ENCODE peak calls at places on chromosomes 2 and 18, in four cellular contexts. T is K562, J is A549, Z is HepG2. P is an unnamed sample.

GRCh38 chr2:77767388-77768076 is 245.4 kb upstream of the LRRTM4 start:
- DNase-seq in Z (no peak), T (no peak), J (no peak), P (no peak)

GRCh38 chr2:200274116-200275075 is 32.1 kb upstream of the SPATS2L start:
- DNase-seq in T (no peak), J (no peak), Z (peak), P (peak)

GRCh38 chr18:40553029-40553428 is 1402.0 kb upstream of the PIK3C3 start:
- DNase-seq in J (no peak), T (no peak), Z (no peak), P (no peak)

GRCh38 chr2:162300271-162300670 is 18.2 kb downstream of the IFIH1 start:
- DNase-seq in Z (no peak), T (no peak), J (no peak), P (no peak)

GRCh38 chr2:239717706-239718105 is 307.4 kb downstream of the NDUFA10 start:
- DNase-seq in J (no peak), Z (no peak), T (no peak), P (no peak)

GRCh38 chr2:176186024-176186423 is 2.4 kb upstream of the HOXD1 start:
- DNase-seq in T (no peak), J (no peak), Z (no peak), P (no peak)

GRCh38 chr2:168529054-168529833 is 73.2 kb downstream of the CERS6 start:
- DNase-seq in T (no peak), Z (no peak), J (no peak), P (no peak)

GRCh38 chr2:98875746-98876145 is 60.3 kb downstream of the CRACDL start:
- DNase-seq in T (no peak), Z (no peak), J (no peak), P (no peak)

GRCh38 chr2:65081232-65081685 is 25.0 kb downstream of the CEP68 start:
- DNase-seq in T (no peak), Z (no peak), J (no peak), P (no peak)

GRCh38 chr18:76169733-76170132 is 325.3 kb downstream of the ZNF516 start:
- DNase-seq in Z (no peak), T (peak), J (no peak), P (no peak)

GRCh38 chr18:66616523-66616983 is 12.7 kb upstream of the CDH19 start:
- DNase-seq in Z (peak), T (no peak), J (peak), P (no peak)

GRCh38 chr2:9737053-9737875 is 106.0 kb upstream of the TAF1B start:
- DNase-seq in J (peak), Z (peak), T (peak), P (no peak)

GRCh38 chr2:102442967-102443828 is 20.2 kb downstream of the IL18RAP start:
- DNase-seq in T (no peak), Z (peak), J (peak), P (no peak)

GRCh38 chr2:112519506-112519905 is 22.8 kb upstream of the POLR1B start:
- DNase-seq in Z (no peak), J (peak), T (no peak), P (no peak)

GRCh38 chr18:35193313-35193712 is 47.5 kb upstream of the ZNF397 start:
- DNase-seq in T (no peak), Z (no peak), J (no peak), P (no peak)

GRCh38 chr2:14082640-14083039 is 549.9 kb upstream of the LRATD1 start:
- DNase-seq in J (no peak), T (no peak), Z (no peak), P (no peak)

GRCh38 chr18:33205777-33206176 is 234.7 kb downstream of the CCDC178 start:
- DNase-seq in J (no peak), T (no peak), Z (no peak), P (no peak)

GRCh38 chr2:118372876-118373597 is 284.8 kb downstream of the INSIG2 start:
- DNase-seq in Z (no peak), T (no peak), J (no peak), P (no peak)

DNA sequence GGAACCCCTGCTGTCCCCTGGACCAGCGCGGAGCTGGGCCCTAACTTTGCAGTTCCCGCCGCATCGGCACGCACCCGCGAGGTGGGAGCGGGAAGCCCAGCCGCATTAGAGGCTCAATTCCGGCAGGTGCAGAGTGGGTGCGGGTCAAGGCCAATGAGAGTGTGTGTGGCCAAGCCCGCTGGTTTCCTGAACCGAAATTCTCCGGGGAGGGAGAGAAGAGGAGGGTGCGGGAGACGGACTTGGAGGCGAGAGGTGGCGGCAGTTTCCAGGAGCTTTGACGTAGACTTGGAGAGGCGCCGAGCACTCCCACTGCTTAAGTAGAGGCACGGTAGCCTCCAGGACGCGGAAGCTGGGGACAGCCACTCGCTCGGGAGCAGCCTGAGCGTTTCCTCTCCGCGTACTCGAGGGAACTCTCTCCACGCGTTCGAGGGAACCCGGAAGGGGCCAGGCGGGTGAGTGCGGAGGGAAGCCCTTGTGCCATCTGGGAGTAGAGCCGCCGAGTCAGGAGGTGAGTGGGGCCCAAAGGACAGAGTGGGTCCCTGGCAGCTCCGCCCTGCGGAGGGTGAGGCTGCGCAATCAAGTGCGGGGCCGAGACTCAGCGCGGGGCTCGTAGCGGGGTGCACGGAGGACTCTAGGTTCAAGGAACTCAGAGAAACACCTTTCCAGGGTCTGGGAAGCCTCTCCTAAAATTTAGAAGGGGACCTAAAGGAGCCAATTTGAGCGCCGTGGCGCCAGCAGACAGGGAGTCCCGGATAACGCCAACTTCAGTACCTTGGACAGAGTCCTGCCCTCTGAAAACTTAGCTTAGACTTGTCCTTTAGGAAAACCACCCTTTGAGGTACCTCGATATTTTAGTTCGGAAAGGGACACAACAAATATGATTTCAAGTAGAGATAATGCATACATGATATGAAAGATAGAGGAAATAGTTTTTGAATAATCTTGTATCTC is at the start of gene FAM237A:
- DNase-seq in Z (peak), T (peak), J (peak), P (no peak)
- TF ChIP-seq BHLHE40 in Z (no peak), T (no peak), J (no peak), P (no peak)

GRCh38 chr2:16123881-16124780 is 183.8 kb downstream of the MYCN start:
- DNase-seq in T (no peak), J (no peak), Z (no peak), P (no peak)
- TF ChIP-seq POLR2AphosphoS2 in T (no peak), J (no peak), Z (no peak), P (no peak)

DNA sequence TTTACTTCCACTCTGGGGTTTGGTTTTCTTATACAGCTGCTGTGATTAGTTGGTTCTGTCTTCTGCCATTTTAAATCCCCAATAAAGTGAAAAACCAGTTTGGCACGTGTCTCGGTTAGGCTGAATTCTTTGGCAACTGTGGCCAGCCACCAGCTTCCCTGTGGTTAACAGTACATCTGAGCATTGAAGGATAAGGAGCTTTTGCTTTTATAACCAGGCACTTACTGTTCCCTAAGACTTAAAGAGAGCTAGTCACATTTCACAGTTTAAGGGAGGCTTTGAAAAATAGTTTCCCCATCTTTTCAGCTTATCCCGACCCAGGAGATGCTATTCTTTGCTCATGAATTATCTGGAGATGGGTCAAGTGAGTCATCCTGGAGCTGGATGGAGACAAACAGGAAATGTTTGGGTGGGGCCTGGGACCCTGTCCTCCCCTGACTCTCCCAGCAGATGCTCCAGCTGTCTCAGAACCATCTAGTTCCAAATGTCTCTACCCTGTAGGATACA is 57.3 kb upstream of the EML6 start:
- DNase-seq in Z (peak), J (peak), T (no peak), P (no peak)
- TF ChIP-seq BHLHE40 in Z (no peak), J (no peak), T (no peak), P (no peak)

DNA sequence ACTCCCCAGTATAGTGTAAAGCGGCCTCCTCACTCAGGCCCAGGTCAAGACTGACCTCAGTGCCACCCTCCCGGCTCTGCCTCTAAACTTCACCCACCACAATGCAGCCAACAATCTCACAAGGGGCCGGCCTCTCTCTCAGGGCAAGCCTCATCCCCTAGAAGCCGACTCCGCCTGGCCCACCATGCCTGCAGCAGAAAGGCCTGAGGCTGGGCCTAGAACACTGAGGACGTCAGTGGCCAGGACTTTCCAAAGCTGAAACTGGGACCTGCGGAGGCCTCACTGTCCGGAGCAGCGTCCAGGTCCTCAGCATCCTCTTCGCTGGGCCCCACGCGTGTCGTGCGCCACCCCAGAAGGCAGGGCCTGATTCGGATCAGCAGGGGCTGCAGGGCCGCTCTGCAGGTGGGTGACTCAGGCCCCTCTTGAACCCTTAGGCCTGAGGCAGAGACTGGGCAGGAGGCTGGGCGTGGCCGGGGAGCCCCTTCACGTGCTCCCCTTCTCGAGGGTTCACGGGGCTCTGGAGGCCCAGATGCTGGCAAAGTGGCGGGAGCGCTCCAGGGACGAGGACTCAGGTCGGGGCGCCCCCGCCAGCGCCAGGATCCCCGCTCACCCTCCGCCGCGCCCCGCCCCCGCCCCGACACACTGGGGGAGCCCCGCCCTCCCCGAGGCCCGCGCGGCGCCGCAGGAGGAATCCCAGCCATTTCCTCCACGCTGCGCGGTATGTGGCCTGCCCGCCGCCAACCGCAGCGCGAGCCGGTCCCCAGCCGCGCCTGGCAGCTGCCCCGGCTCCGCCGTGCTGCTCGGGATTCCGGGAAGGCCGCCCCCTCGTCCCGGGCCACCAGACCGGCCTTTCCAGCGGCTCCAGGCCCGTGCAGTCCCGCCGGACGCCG is 53.1 kb downstream of the PKDCC start:
- DNase-seq in Z (no peak), T (no peak), J (no peak), P (no peak)
- TF ChIP-seq POLR2AphosphoS2 in Z (no peak), T (no peak), J (no peak), P (no peak)

GRCh38 chr2:26805241-26805676 is 19.4 kb downstream of the CENPA start:
- DNase-seq in Z (no peak), T (no peak), J (peak), P (no peak)
- TF ChIP-seq BHLHE40 in Z (no peak), T (no peak), J (no peak), P (no peak)

DNA sequence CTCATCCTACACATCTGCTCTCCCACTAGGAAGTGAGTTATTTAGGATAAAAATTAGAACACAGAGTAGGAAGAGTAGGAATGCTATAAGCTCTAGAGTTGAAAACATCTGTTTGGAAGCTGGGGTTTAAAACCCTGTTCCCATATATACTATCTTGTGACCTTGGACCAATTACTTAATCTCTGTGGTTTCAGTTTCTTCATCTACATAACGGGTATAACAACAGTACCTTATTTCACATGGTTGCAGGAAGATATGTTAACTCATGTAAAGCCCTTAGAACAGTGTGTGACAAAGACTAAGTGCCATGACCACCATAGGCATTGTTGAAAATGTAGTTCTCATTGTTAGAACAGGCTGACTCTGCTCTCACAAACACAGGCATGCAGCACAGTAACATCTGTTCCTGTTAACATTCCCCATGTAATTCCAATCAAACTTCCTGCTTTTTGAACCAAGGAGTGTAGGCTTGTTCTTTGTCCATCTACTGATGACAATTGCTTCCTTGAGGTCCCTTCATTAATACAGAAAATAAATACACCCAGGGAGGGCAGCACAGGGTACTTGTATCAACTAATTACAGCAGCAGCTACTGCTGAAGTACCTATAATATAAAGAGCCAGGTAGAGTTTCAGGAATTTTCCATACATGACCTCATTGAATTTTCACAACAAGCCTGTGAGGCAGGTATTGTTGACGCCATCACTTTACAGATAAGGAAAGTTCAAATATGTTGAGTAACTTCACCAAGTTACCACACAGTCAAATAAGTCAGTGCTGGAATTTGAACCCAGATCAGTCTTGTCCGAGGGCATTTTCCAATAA is 204.2 kb downstream of the L3MBTL4 start:
- DNase-seq in Z (peak), J (no peak), T (no peak), P (no peak)
- TF ChIP-seq POLR2AphosphoS2 in Z (no peak), J (no peak), T (no peak), P (no peak)

GRCh38 chr2:232434563-232435374 is 21.2 kb upstream of the ALPI start:
- DNase-seq in Z (no peak), J (no peak), T (no peak), P (no peak)

GRCh38 chr2:232434091-232434490 is 21.9 kb upstream of the ALPI start:
- DNase-seq in J (no peak), T (no peak), Z (no peak), P (no peak)

GRCh38 chr2:232435375-232435648 is 20.6 kb upstream of the ALPI start:
- DNase-seq in Z (no peak), T (no peak), J (no peak), P (no peak)

GRCh38 chr2:232431705-232432590 is 24.0 kb upstream of the ALPI start:
- DNase-seq in J (no peak), Z (no peak), T (no peak), P (no peak)

DNA sequence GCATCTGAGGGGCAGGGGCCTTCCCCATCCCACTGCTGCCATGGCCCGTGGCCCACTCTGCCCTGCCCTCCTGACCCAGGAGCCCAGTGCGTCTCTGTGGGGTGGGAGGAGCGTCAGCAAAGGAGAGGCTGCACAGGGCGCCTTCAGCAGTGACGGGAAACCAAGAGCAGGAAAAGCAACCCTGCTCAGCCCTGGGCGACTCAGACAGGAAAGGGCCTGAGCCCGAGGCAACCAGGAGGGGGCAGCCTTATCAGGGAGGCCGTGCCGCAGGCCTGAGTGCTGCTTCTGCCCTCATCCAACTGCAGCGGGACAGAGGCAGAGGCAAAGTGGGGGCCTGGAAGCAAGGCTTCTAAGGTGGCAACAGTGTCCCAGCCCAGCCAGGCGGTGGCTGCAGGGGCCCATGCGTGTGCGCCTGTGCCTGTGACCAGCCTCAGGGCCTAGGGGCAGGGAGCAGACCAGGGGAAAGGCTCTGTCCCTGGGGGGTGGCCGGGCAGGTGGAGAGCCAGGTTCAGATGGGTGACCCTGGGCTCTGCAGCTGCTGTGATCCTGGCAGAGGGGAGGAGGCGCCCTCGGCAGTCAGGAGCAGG is 23.3 kb upstream of the ALPI start:
- DNase-seq in J (no peak), Z (no peak), T (no peak), P (no peak)
- TF ChIP-seq BHLHE40 in J (no peak), Z (no peak), T (no peak), P (no peak)

GRCh38 chr18:11246466-11246865 is 97.1 kb upstream of the PIEZO2 start:
- DNase-seq in J (no peak), T (no peak), Z (no peak), P (no peak)

GRCh38 chr18:11247381-11247970 is 98.1 kb upstream of the PIEZO2 start:
- DNase-seq in J (no peak), T (no peak), Z (no peak), P (no peak)

GRCh38 chr18:11251229-11251890 is 102.0 kb upstream of the PIEZO2 start:
- DNase-seq in Z (no peak), T (no peak), J (no peak), P (no peak)

GRCh38 chr18:11246883-11247282 is 97.5 kb upstream of the PIEZO2 start:
- DNase-seq in J (no peak), Z (no peak), T (no peak), P (no peak)

GRCh38 chr18:11245889-11246288 is 96.5 kb upstream of the PIEZO2 start:
- DNase-seq in T (no peak), J (no peak), Z (no peak), P (no peak)
- TF ChIP-seq POLR2AphosphoS2 in T (no peak), J (no peak), Z (no peak), P (no peak)

GRCh38 chr2:212348501-212348900 is 190.1 kb downstream of the ERBB4 start:
- DNase-seq in T (no peak), J (no peak), Z (no peak), P (no peak)

GRCh38 chr2:212357606-212358005 is 181.0 kb downstream of the ERBB4 start:
- DNase-seq in Z (peak), J (no peak), T (no peak), P (no peak)

GRCh38 chr2:212360068-212360460 is 178.5 kb downstream of the ERBB4 start:
- DNase-seq in Z (peak), T (no peak), J (no peak), P (no peak)

GRCh38 chr2:212359425-212360067 is 179.1 kb downstream of the ERBB4 start:
- DNase-seq in J (no peak), Z (peak), T (no peak), P (no peak)

DNA sequence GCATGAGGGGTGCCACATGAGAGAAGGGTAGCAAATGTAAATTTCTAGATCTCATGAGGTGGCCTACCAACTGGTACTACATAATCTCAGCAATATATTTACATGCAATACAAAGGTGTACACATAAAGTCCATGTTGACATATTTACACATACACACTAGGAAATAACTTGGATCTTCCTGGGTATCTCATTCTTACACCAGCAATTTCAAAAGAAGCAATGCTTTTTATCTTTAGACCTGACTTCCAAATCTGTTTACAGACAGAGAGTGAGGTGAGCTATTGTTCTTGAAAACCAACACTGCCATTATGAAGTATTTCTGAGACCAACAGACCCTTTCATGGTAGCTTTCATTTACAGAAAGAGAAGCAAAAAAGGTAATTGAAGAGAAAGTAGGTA is 184.2 kb downstream of the ERBB4 start:
- DNase-seq in Z (peak), J (no peak), T (no peak), P (no peak)
- TF ChIP-seq BHLHE40 in Z (no peak), J (no peak), T (no peak), P (no peak)

P was measured in GM12878.